ENCODE peak calls at places on chromosomes 6 and 20, in six cellular contexts. Q is mesendoderm, U is mesenchymal stem cell, D is IMR-90, W is H1, J is trophoblast cell. T is an unnamed sample. For H3K4me1, the result is how much of the 10 kb centered on the place peaks cover.

GRCh38 chr6:119129148-119129967 is 50.9 kb upstream of the FAM184A start:
- DNase-seq in D (peak), J (peak), Q (peak), U (peak), W (no peak), T (peak)

GRCh38 chr6:141969201-141969600 is 163.5 kb upstream of the GJE1 start:
- DNase-seq in J (no peak), W (no peak), U (no peak), D (no peak), Q (no peak), T (no peak)

GRCh38 chr6:87426789-87427188 is 19.0 kb downstream of the CFAP206 start:
- DNase-seq in J (no peak), Q (no peak), W (no peak), U (no peak), D (no peak), T (no peak)

GRCh38 chr20:14477125-14477524 is 139.7 kb upstream of the FLRT3 start:
- DNase-seq in Q (no peak), D (peak), J (no peak), U (peak), W (no peak), T (no peak)

GRCh38 chr6:149405823-149406765 is 6.0 kb downstream of the SUMO4 start:
- DNase-seq in U (peak), D (peak), Q (peak), W (no peak), J (no peak), T (no peak)

GRCh38 chr6:75210885-75211739 is 5.3 kb upstream of the COL12A1 start:
- DNase-seq in Q (peak), D (peak), U (peak), W (no peak), J (peak), T (peak)

GRCh38 chr6:163284151-163284550 is 130.4 kb upstream of the QKI start:
- DNase-seq in D (no peak), U (peak), Q (no peak), J (no peak), W (no peak), T (no peak)

GRCh38 chr6:30889921-30890645 is 5.8 kb downstream of the DDR1 start:
- DNase-seq in D (no peak), Q (no peak), U (no peak), J (no peak), W (no peak), T (no peak)

GRCh38 chr6:148735996-148736395 is 10.8 kb upstream of the UST start:
- DNase-seq in U (no peak), J (no peak), D (no peak), Q (no peak), W (no peak), T (no peak)

GRCh38 chr6:11852061-11852619 is 73.5 kb upstream of the ADTRP start:
- DNase-seq in U (no peak), Q (no peak), W (no peak), J (no peak), D (no peak), T (peak)

GRCh38 chr6:6003334-6004146 is 3.2 kb downstream of the NRN1 start:
- DNase-seq in Q (peak), W (no peak), U (no peak), D (no peak), J (peak), T (no peak)

GRCh38 chr6:18488004-18488403 is 100.9 kb downstream of the RNF144B start:
- DNase-seq in J (no peak), Q (no peak), D (no peak), U (no peak), W (no peak), T (no peak)

GRCh38 chr6:116444092-116444491 is 17.1 kb upstream of the CALHM6 start:
- DNase-seq in J (no peak), Q (peak), U (peak), D (peak), W (no peak), T (no peak)

GRCh38 chr20:52978851-52979250 is 6.7 kb downstream of the TSHZ2 start:
- DNase-seq in J (no peak), U (no peak), W (no peak), Q (no peak), D (no peak), T (no peak)

GRCh38 chr6:166169549-166170421 is 2.1 kb upstream of the TBXT start:
- DNase-seq in U (no peak), Q (peak), D (no peak), J (no peak), W (no peak), T (no peak)

GRCh38 chr6:5998741-5999687 is 7.7 kb downstream of the NRN1 start:
- DNase-seq in U (no peak), Q (peak), J (no peak), D (no peak), W (no peak), T (no peak)

GRCh38 chr6:162069995-162070394 is 657.6 kb downstream of the PRKN start:
- DNase-seq in D (no peak), W (no peak), J (no peak), U (no peak), Q (no peak), T (no peak)

GRCh38 chr6:27791182-27791939 is 120.8 kb downstream of the OR2B2 start:
- DNase-seq in W (no peak), Q (peak), J (peak), D (peak), U (peak), T (peak)

GRCh38 chr20:4108495-4109306 is 93.3 kb upstream of the RNF24 start:
- DNase-seq in D (peak), W (peak), Q (peak), J (peak), U (peak), T (peak)

GRCh38 chr6:39366875-39367618 is 44.5 kb upstream of the KCNK16 start:
- DNase-seq in J (no peak), D (no peak), W (no peak), Q (peak), U (peak), T (no peak)

GRCh38 chr6:38213275-38213674 is 393.7 kb downstream of the ZFAND3 start:
- DNase-seq in D (no peak), Q (no peak), J (no peak), U (peak), W (no peak), T (no peak)

GRCh38 chr20:44644384-44645131 is 6.9 kb downstream of the ADA start:
- DNase-seq in U (peak), D (no peak), J (peak), Q (peak), W (no peak), T (no peak)

GRCh38 chr6:145015739-145016558 is 719.4 kb downstream of the EPM2A start:
- DNase-seq in U (peak), W (no peak), J (peak), Q (peak), D (peak), T (no peak)

GRCh38 chr20:44586289-44586911 is 4.0 kb downstream of the PKIG start:
- DNase-seq in D (no peak), J (no peak), W (no peak), Q (no peak), U (no peak), T (no peak)

GRCh38 chr6:89284963-89285735 is 29.9 kb downstream of the GABRR2 start:
- DNase-seq in Q (no peak), U (no peak), D (no peak), J (no peak), W (no peak), T (no peak)

GRCh38 chr20:16104783-16105182 is 468.5 kb downstream of the KIF16B start:
- DNase-seq in Q (no peak), J (no peak), D (no peak), U (no peak), W (no peak), T (no peak)

GRCh38 chr6:6277418-6277817 is 43.0 kb downstream of the F13A1 start:
- DNase-seq in Q (no peak), U (peak), J (no peak), D (no peak), W (no peak), T (no peak)

GRCh38 chr20:420721-421574 is 12.8 kb downstream of the RBCK1 start:
- DNase-seq in Q (no peak), J (no peak), W (no peak), U (no peak), D (no peak), T (no peak)

GRCh38 chr6:42392871-42393270 is 58.9 kb downstream of the TRERF1 start:
- DNase-seq in D (no peak), J (no peak), U (no peak), W (no peak), Q (no peak), T (no peak)

GRCh38 chr20:22776369-22776768 is 192.0 kb upstream of the FOXA2 start:
- DNase-seq in J (no peak), Q (no peak), U (peak), W (no peak), D (no peak), T (no peak)

GRCh38 chr6:130647221-130647620 is 180.0 kb upstream of the SMLR1 start:
- DNase-seq in U (no peak), D (no peak), Q (no peak), J (no peak), W (no peak), T (no peak)

GRCh38 chr6:135938588-135939215 is 87.2 kb downstream of the PDE7B start:
- DNase-seq in Q (peak), U (peak), W (no peak), J (peak), D (peak), T (no peak)

GRCh38 chr20:46308258-46309157 is at the start of gene CDH22:
- DNase-seq in J (no peak), U (peak), D (peak), W (no peak), Q (peak), T (peak)

GRCh38 chr6:11744753-11745152 is 33.9 kb downstream of the ADTRP start:
- DNase-seq in J (peak), U (peak), W (no peak), Q (no peak), D (peak), T (no peak)

GRCh38 chr20:63076421-63076820 is 69.7 kb upstream of the BHLHE23 start:
- DNase-seq in Q (no peak), W (no peak), D (no peak), J (no peak), U (no peak), T (no peak)

GRCh38 chr6:39362487-39362865 is 40.0 kb upstream of the KCNK16 start:
- DNase-seq in U (peak), Q (peak), D (no peak), J (no peak), W (no peak), T (peak)

GRCh38 chr6:15132854-15133670 is 112.8 kb upstream of the JARID2 start:
- DNase-seq in U (peak), Q (peak), D (peak), W (no peak), J (peak), T (no peak)

GRCh38 chr20:1861347-1861987 is 33.7 kb upstream of the SIRPA start:
- DNase-seq in D (peak), J (no peak), U (peak), Q (no peak), W (no peak), T (no peak)

DNA sequence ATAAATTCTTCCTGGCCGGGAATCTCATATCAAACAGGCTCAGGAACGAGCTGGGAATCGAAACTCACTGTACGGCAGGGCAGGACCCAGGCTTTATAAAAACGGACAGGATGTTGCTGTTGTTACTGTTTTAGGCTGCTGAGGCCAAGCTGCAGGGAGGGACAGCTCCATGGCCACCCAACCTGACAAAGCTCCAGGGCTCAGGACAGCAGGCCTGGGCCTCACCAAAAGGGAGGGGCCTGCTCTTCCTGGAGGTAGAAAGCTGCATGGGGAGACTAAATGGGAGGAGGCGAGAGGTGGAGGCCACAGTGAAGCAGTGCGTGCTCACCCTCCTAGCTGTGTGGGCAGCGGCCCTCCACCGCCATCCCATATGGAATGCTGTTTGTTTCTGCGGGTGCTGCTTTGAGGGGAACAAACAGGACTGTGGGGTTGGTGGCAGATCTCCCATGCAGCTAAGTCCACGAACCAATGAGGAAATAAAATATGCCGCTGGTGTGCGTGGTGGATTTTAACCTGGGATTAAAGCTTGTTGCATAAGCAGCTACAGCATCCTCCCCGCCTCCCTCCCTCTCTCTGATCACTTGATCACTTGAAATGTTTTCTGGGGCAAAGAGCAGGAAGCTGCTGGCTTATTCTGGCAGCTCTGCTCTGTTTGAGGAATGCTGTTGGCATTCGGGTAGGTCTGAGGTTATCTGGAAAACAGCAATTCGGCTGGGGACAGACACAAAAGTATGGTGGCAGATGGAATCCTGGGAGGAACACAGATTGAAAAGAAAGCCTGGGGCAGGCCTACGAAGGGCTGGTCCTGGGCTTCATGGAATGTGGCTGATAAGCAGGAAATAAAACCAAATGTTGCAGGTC is 2.4 kb upstream of the ZMYND8 start:
- DNase-seq in J (peak), W (no peak), Q (peak), D (peak), U (peak), T (no peak)
- H3K4ac ChIP-seq in J (peak), W (peak), Q (peak), D (peak), U (peak), T (no peak)

GRCh38 chr6:81609736-81610135 is 142.7 kb downstream of the TENT5A start:
- DNase-seq in Q (no peak), W (no peak), D (no peak), U (no peak), J (no peak), T (no peak)

GRCh38 chr6:81613606-81614005 is 138.9 kb downstream of the TENT5A start:
- DNase-seq in U (peak), D (peak), Q (no peak), J (no peak), W (no peak), T (no peak)

GRCh38 chr6:81608776-81609175 is 143.7 kb downstream of the TENT5A start:
- DNase-seq in J (no peak), Q (no peak), D (peak), W (no peak), U (no peak), T (no peak)

GRCh38 chr6:81612136-81612535 is 140.3 kb downstream of the TENT5A start:
- DNase-seq in W (no peak), J (no peak), U (no peak), D (no peak), Q (no peak), T (no peak)

GRCh38 chr6:81614292-81614691 is 138.2 kb downstream of the TENT5A start:
- DNase-seq in U (peak), J (no peak), Q (peak), W (no peak), D (peak), T (no peak)
- H3K4me3 ChIP-seq in U (no peak), J (no peak), Q (no peak), W (no peak), D (no peak), T (no peak)

DNA sequence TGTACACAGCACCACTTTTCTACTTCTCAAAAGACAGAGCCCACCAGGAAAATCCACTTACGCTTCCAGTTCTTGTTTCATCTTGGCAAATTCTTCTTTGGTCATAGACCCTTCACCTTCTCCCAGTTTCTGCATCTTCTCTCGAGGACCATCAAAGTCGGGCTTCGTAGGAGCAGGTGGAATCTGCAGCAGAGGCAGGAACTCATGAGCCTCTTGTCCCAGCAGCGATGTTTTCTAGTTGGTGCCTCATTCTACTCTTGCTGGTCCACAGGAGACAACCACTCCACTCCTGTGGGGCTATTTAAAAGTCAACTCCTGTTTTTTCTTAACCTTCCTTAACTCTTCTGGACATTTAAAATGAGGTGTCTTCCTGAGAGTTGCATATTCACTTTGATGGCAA is 14.7 kb downstream of the SNX5 start:
- DNase-seq in W (no peak), J (no peak), Q (no peak), D (no peak), U (no peak), T (no peak)
- H3K4me1 ChIP-seq in W (under half), J (under half), Q (under half), D (under half), U (under half), T (under half)

GRCh38 chr20:59342017-59342957 is 41.9 kb downstream of the EDN3 start:
- DNase-seq in U (no peak), Q (no peak), W (no peak), J (no peak), D (no peak), T (no peak)
- H3K4ac ChIP-seq in U (no peak), Q (no peak), W (no peak), J (no peak), D (no peak), T (no peak)

GRCh38 chr6:106973841-106974336 is 640 bp downstream of the CD24 start:
- DNase-seq in D (no peak), Q (peak), U (peak), J (peak), W (no peak), T (peak)
- H3K4me3 ChIP-seq in D (no peak), Q (peak), U (peak), J (peak), W (peak), T (peak)

GRCh38 chr6:127120109-127120786 is 1.8 kb downstream of the RSPO3 start:
- DNase-seq in U (no peak), W (no peak), Q (peak), J (no peak), D (no peak), T (no peak)
- H3K4me1 ChIP-seq in U (under half), W (under half), Q (under half), J (under half), D (under half), T (under half)

GRCh38 chr6:32177182-32177787 is 920 bp upstream of the RNF5 start:
- DNase-seq in U (no peak), D (no peak), Q (no peak), W (no peak), J (no peak), T (no peak)
- H3K4ac ChIP-seq in U (peak), D (peak), Q (peak), W (peak), J (peak), T (no peak)

GRCh38 chr6:33080127-33081089 is 4.6 kb downstream of the HLA-DPB1 start:
- DNase-seq in W (peak), U (peak), Q (peak), D (peak), J (no peak), T (peak)
- H3K4me3 ChIP-seq in W (peak), U (peak), Q (peak), D (peak), J (peak), T (peak)